ENCODE peak calls at places on chromosomes 7 and 10, in four cellular contexts. S is HepG2, M is GM12878, J is SK-N-SH. E is an unnamed sample.

GRCh38 chr7:134446446-134446845 is 12.5 kb downstream of the AKR1B1 start:
- DNase-seq in S (no peak), M (no peak), J (no peak), E (no peak)

GRCh38 chr10:31754803-31755624 is 173.6 kb downstream of the ARHGAP12 start:
- DNase-seq in S (peak; percentile 23), M (no peak), J (no peak), E (peak; percentile 37)

GRCh38 chr10:75042292-75042974 is 69.0 kb upstream of the SAMD8 start:
- DNase-seq in S (no peak), M (no peak), J (no peak), E (no peak)

GRCh38 chr7:35424869-35425495 is 171.1 kb upstream of the TBX20 start:
- DNase-seq in S (peak; percentile 41), M (no peak), J (peak; percentile 80), E (peak; percentile 51)

GRCh38 chr10:90913774-90914420 is 7.0 kb downstream of the ANKRD1 start:
- DNase-seq in S (no peak), M (no peak), J (no peak), E (no peak)

GRCh38 chr10:130339091-130339490 is 202.9 kb downstream of the GLRX3 start:
- DNase-seq in S (no peak), M (no peak), J (no peak), E (no peak)

GRCh38 chr10:69684020-69684980 is 54.3 kb downstream of the FAM241B start:
- DNase-seq in S (peak; percentile 46), M (no peak), J (peak; percentile 39), E (no peak)

GRCh38 chr7:101582971-101583370 is 46.1 kb downstream of the MYL10 start:
- DNase-seq in S (no peak), M (no peak), J (no peak), E (no peak)

GRCh38 chr7:95865716-95866371 is 93.5 kb downstream of the DYNC1I1 start:
- DNase-seq in S (peak; percentile 25), M (no peak), J (no peak), E (peak; percentile 50)

GRCh38 chr10:97224483-97225435 is 39.0 kb upstream of the SLIT1 start:
- DNase-seq in S (no peak), M (no peak), J (no peak), E (no peak)

GRCh38 chr10:131198843-131199242 is 112.7 kb downstream of the TCERG1L start:
- DNase-seq in S (no peak), M (no peak), J (no peak), E (no peak)

GRCh38 chr7:27351137-27351536 is 108.5 kb downstream of the EVX1 start:
- DNase-seq in S (no peak), M (no peak), J (no peak), E (no peak)

GRCh38 chr10:76209135-76209534 is 777.7 kb downstream of the LRMDA start:
- DNase-seq in S (no peak), M (no peak), J (no peak), E (no peak)

GRCh38 chr7:35251606-35252310 is 2.1 kb downstream of the TBX20 start:
- DNase-seq in S (no peak), M (no peak), J (no peak), E (no peak)

GRCh38 chr7:24422611-24423010 is 138.6 kb downstream of the NPY start:
- DNase-seq in S (no peak), M (no peak), J (no peak), E (no peak)

GRCh38 chr7:88254721-88255120 is 34.9 kb upstream of the SRI start:
- DNase-seq in S (peak; percentile 3), M (no peak), J (no peak), E (peak; percentile 41)

GRCh38 chr7:104206841-104207240 is 972 bp downstream of the ORC5 start:
- DNase-seq in S (no peak), M (no peak), J (peak; percentile 15), E (no peak)

GRCh38 chr10:90865400-90865799 is 6.4 kb upstream of the RPP30 start:
- DNase-seq in S (no peak), M (no peak), J (no peak), E (peak; percentile 27)

GRCh38 chr7:156017916-156018700 is 205.8 kb upstream of the SHH start:
- DNase-seq in S (no peak), M (no peak), J (no peak), E (no peak)

GRCh38 chr10:124650263-124650662 is 93.9 kb downstream of the FAM53B start:
- DNase-seq in S (no peak), M (no peak), J (no peak), E (no peak)

GRCh38 chr10:124649209-124649608 is 95.0 kb downstream of the FAM53B start:
- DNase-seq in S (no peak), M (no peak), J (peak; percentile 65), E (no peak)

GRCh38 chr10:124651402-124651887 is 92.7 kb downstream of the FAM53B start:
- DNase-seq in S (peak; percentile 21), M (no peak), J (no peak), E (no peak)

GRCh38 chr10:124652200-124652599 is 92.0 kb downstream of the FAM53B start:
- DNase-seq in S (no peak), M (no peak), J (no peak), E (no peak)

GRCh38 chr10:124650820-124651401 is 93.3 kb downstream of the FAM53B start:
- DNase-seq in S (no peak), M (peak; percentile 36), J (no peak), E (no peak)
- TF ChIP-seq PBX3 in S (no peak), M (no peak), J (no peak), E (no peak)

DNA sequence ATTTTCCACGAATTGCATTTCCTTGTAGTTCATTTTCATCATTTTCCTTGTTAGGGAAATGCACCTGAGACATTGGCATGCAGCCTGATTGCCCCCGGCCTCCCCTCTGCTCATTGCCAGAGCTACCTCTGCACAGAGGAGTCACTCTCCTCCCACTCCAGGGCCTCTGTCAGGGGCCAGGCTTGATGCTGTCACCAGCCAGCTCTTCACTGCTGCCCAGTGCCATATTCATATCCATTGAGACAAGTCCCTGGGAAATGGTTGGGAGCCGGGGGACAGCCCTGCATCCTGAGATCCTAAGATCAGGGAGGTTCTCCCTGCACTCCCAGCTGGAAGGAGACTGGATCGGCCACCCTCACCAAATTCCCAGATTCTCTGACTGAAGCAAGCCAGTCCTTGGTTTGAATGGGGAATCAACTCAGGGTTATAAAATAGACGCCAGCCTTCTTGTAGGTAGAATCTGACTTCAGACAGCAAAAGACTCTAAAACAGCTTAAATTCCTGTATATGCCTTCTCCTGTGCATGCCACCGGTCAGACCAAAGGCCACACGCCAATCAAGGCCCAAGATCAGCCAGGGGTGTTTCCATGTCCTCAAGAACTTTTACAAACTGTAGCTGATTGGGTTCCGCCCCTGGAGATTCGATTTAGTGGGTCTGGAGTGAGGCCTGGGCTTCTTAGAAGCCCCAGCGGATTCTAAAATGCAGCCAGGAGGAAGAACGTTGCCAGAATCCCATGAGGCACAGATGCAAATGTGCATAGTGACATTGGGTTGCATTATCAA is 86.5 kb downstream of the PARP12 start:
- DNase-seq in S (no peak), M (no peak), J (no peak), E (no peak)
- TF ChIP-seq PBX3 in S (no peak), M (no peak), J (no peak), E (no peak)

GRCh38 chr10:24727811-24728210 is 4.1 kb upstream of the ARHGAP21 start:
- DNase-seq in S (no peak), M (no peak), J (no peak), E (peak; percentile 37)

GRCh38 chr10:24731942-24732341 is 8.3 kb upstream of the ARHGAP21 start:
- DNase-seq in S (no peak), M (no peak), J (no peak), E (no peak)

GRCh38 chr10:24726626-24727025 is 2.9 kb upstream of the ARHGAP21 start:
- DNase-seq in S (no peak), M (no peak), J (no peak), E (no peak)

DNA sequence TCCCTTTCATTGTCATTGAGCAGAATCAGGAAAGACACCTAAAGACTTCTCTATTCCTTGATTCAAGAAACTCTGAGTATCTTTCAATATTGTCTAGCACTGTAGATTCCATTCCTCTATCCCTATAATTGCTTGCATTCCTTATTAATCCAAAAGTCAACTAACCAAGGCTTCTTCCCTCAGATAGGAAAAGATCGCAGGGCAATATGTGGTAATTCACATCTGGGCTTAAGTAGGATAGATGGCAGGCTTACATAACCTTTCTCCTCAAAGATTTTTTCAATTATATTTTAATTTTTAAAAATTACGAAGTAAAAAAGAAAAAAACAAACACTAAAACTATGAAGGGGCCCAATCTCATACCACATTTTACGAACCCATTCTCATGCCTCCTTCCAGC is 7.1 kb upstream of the ARHGAP21 start:
- DNase-seq in S (no peak), M (no peak), J (no peak), E (no peak)
- TF ChIP-seq PBX3 in S (no peak), M (no peak), J (no peak), E (no peak)

GRCh38 chr10:59708816-59709471 is 706 bp downstream of the SLC16A9 start:
- DNase-seq in S (no peak), M (no peak), J (peak; percentile 81), E (peak; percentile 25)
- TF ChIP-seq PBX3 in S (no peak), M (no peak), J (no peak), E (no peak)

GRCh38 chr10:118045842-118046490 is 775 bp downstream of the RAB11FIP2 start:
- DNase-seq in S (peak; percentile 15), M (peak; percentile 4), J (no peak), E (peak; percentile 16)
- TF ChIP-seq PBX3 in S (no peak), M (no peak), J (no peak), E (no peak)

DNA sequence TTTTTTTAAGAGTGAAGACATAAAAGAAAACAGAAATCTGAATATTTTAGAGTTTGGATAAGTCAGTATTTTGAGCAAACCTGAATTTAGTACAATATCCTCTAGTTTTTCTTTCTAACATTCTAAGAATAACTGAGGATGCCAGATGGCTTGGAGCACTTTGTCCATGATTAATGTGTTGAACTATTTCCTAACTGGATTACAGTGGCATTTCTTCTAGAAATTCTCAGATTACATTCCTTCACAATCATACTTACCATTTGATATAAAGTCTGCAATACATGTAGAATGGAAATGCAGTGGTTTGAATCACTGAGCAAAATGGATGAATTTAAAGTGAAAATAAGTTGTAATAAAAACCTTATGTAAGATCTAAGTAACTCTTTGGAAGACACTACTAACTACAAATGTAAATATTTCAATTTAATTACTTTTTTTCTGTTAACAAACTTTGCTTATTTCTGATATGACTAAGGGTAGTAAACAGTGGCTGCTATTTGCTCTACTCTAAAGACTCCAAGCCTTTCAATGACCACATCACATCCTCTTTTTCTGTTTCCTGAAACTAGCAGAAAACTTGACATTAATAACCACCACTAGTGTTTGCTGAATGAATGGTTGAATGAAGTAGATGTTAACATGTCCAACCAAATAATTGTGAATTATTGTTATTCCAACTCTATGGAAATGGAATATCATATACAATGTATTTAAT is 102.8 kb downstream of the PRKG1 start:
- DNase-seq in S (no peak), M (no peak), J (no peak), E (no peak)
- TF ChIP-seq PBX3 in S (no peak), M (no peak), J (peak; percentile 80), E (no peak)

GRCh38 chr10:123103944-123104343 is 31.8 kb upstream of the HMX3 start:
- DNase-seq in S (no peak), M (no peak), J (no peak), E (no peak)

GRCh38 chr10:123109466-123109865 is 26.3 kb upstream of the HMX3 start:
- DNase-seq in S (no peak), M (no peak), J (no peak), E (no peak)
- TF ChIP-seq PBX3 in S (no peak), M (no peak), J (no peak), E (no peak)

GRCh38 chr10:63801139-63801538 is 279.9 kb downstream of the REEP3 start:
- DNase-seq in S (no peak), M (no peak), J (no peak), E (no peak)
- TF ChIP-seq PBX3 in S (no peak), M (no peak), J (no peak), E (no peak)

E was measured in A549.